ENCODE peak calls at places on chromosomes 2 and 18, in four cellular contexts. One of them, this sample, is unnamed.

GRCh38 chr2:231100990-231101389 is 23.9 kb downstream of the HTR2B start:
- DNase-seq in ACHN: no peak
- DNase-seq in fibroblast of lung: no peak
- DNase-seq in stimulated activated CD4-positive, alpha-beta T cell treated with anti-CD3 and anti-CD28 coated beads, Interleukin-4, amount 100 ng/mL, for 24 hours: no peak
- DNase-seq in this sample: no peak

GRCh38 chr2:98458667-98459380 is 14.2 kb downstream of the INPP4A start:
- DNase-seq in fibroblast of lung: no peak
- DNase-seq in ACHN: no peak
- DNase-seq in stimulated activated CD4-positive, alpha-beta T cell treated with anti-CD3 and anti-CD28 coated beads, Interleukin-4, amount 100 ng/mL, for 24 hours: no peak
- DNase-seq in this sample: no peak

GRCh38 chr2:119753041-119753929 is 6.4 kb upstream of the PTPN4 start:
- DNase-seq in fibroblast of lung: peak
- DNase-seq in stimulated activated CD4-positive, alpha-beta T cell treated with anti-CD3 and anti-CD28 coated beads, Interleukin-4, amount 100 ng/mL, for 24 hours: peak
- DNase-seq in ACHN: peak
- DNase-seq in this sample: peak

GRCh38 chr18:37565138-37565984 is at the start of gene CELF4:
- DNase-seq in stimulated activated CD4-positive, alpha-beta T cell treated with anti-CD3 and anti-CD28 coated beads, Interleukin-4, amount 100 ng/mL, for 24 hours: no peak
- DNase-seq in fibroblast of lung: peak
- DNase-seq in ACHN: peak
- DNase-seq in this sample: peak

GRCh38 chr2:146587291-146587713 is 1257.5 kb upstream of the ACVR2A start:
- DNase-seq in fibroblast of lung: no peak
- DNase-seq in ACHN: no peak
- DNase-seq in stimulated activated CD4-positive, alpha-beta T cell treated with anti-CD3 and anti-CD28 coated beads, Interleukin-4, amount 100 ng/mL, for 24 hours: no peak
- DNase-seq in this sample: no peak

GRCh38 chr2:177031435-177032222 is 181.0 kb upstream of the HNRNPA3 start:
- DNase-seq in stimulated activated CD4-positive, alpha-beta T cell treated with anti-CD3 and anti-CD28 coated beads, Interleukin-4, amount 100 ng/mL, for 24 hours: no peak
- DNase-seq in ACHN: no peak
- DNase-seq in fibroblast of lung: no peak
- DNase-seq in this sample: no peak

GRCh38 chr2:455913-456312 is 168.0 kb upstream of the ALKAL2 start:
- DNase-seq in ACHN: no peak
- DNase-seq in stimulated activated CD4-positive, alpha-beta T cell treated with anti-CD3 and anti-CD28 coated beads, Interleukin-4, amount 100 ng/mL, for 24 hours: no peak
- DNase-seq in fibroblast of lung: no peak
- DNase-seq in this sample: no peak

GRCh38 chr2:161991991-161992390 is 82.0 kb downstream of the DPP4 start:
- DNase-seq in ACHN: no peak
- DNase-seq in fibroblast of lung: no peak
- DNase-seq in stimulated activated CD4-positive, alpha-beta T cell treated with anti-CD3 and anti-CD28 coated beads, Interleukin-4, amount 100 ng/mL, for 24 hours: no peak
- DNase-seq in this sample: no peak

GRCh38 chr2:88818381-88818780 is 126.9 kb downstream of the RPIA start:
- DNase-seq in stimulated activated CD4-positive, alpha-beta T cell treated with anti-CD3 and anti-CD28 coated beads, Interleukin-4, amount 100 ng/mL, for 24 hours: no peak
- DNase-seq in fibroblast of lung: no peak
- DNase-seq in ACHN: no peak
- DNase-seq in this sample: no peak

GRCh38 chr18:76801567-76802505 is 20.5 kb upstream of the ZNF236 start:
- DNase-seq in ACHN: peak
- DNase-seq in stimulated activated CD4-positive, alpha-beta T cell treated with anti-CD3 and anti-CD28 coated beads, Interleukin-4, amount 100 ng/mL, for 24 hours: peak
- DNase-seq in fibroblast of lung: peak
- DNase-seq in this sample: peak

GRCh38 chr2:239598011-239598731 is 197.4 kb upstream of the HDAC4 start:
- DNase-seq in stimulated activated CD4-positive, alpha-beta T cell treated with anti-CD3 and anti-CD28 coated beads, Interleukin-4, amount 100 ng/mL, for 24 hours: no peak
- DNase-seq in fibroblast of lung: no peak
- DNase-seq in ACHN: no peak
- DNase-seq in this sample: no peak

GRCh38 chr2:224268441-224268840 is 133.5 kb downstream of the FAM124B start:
- DNase-seq in fibroblast of lung: peak
- DNase-seq in ACHN: no peak
- DNase-seq in stimulated activated CD4-positive, alpha-beta T cell treated with anti-CD3 and anti-CD28 coated beads, Interleukin-4, amount 100 ng/mL, for 24 hours: no peak
- DNase-seq in this sample: peak

GRCh38 chr2:15302154-15302553 is 259.0 kb downstream of the NBAS start:
- DNase-seq in fibroblast of lung: peak
- DNase-seq in ACHN: no peak
- DNase-seq in stimulated activated CD4-positive, alpha-beta T cell treated with anti-CD3 and anti-CD28 coated beads, Interleukin-4, amount 100 ng/mL, for 24 hours: no peak
- DNase-seq in this sample: peak

GRCh38 chr18:34729264-34729663 is 19.2 kb downstream of the DTNA start:
- DNase-seq in fibroblast of lung: peak
- DNase-seq in ACHN: peak
- DNase-seq in stimulated activated CD4-positive, alpha-beta T cell treated with anti-CD3 and anti-CD28 coated beads, Interleukin-4, amount 100 ng/mL, for 24 hours: no peak
- DNase-seq in this sample: peak

GRCh38 chr2:149049142-149049541 is 10.6 kb downstream of the LYPD6B start:
- DNase-seq in stimulated activated CD4-positive, alpha-beta T cell treated with anti-CD3 and anti-CD28 coated beads, Interleukin-4, amount 100 ng/mL, for 24 hours: no peak
- DNase-seq in ACHN: no peak
- DNase-seq in fibroblast of lung: peak
- DNase-seq in this sample: no peak

GRCh38 chr2:241534701-241535375 is 23.7 kb upstream of the BOK start:
- DNase-seq in stimulated activated CD4-positive, alpha-beta T cell treated with anti-CD3 and anti-CD28 coated beads, Interleukin-4, amount 100 ng/mL, for 24 hours: no peak
- DNase-seq in fibroblast of lung: no peak
- DNase-seq in ACHN: no peak
- DNase-seq in this sample: no peak

GRCh38 chr2:46781468-46782189 is 134.0 kb downstream of the MCFD2 start:
- DNase-seq in stimulated activated CD4-positive, alpha-beta T cell treated with anti-CD3 and anti-CD28 coated beads, Interleukin-4, amount 100 ng/mL, for 24 hours: no peak
- DNase-seq in fibroblast of lung: no peak
- DNase-seq in ACHN: no peak
- DNase-seq in this sample: no peak

GRCh38 chr2:85250045-85250444 is 77.7 kb downstream of the TGOLN2 start:
- DNase-seq in ACHN: peak
- DNase-seq in fibroblast of lung: peak
- DNase-seq in stimulated activated CD4-positive, alpha-beta T cell treated with anti-CD3 and anti-CD28 coated beads, Interleukin-4, amount 100 ng/mL, for 24 hours: no peak
- DNase-seq in this sample: peak

GRCh38 chr2:206353685-206354084 is 79.2 kb downstream of the ZDBF2 start:
- DNase-seq in stimulated activated CD4-positive, alpha-beta T cell treated with anti-CD3 and anti-CD28 coated beads, Interleukin-4, amount 100 ng/mL, for 24 hours: no peak
- DNase-seq in fibroblast of lung: no peak
- DNase-seq in ACHN: peak
- DNase-seq in this sample: no peak

GRCh38 chr18:27135504-27136207 is 49.5 kb downstream of the CHST9 start:
- DNase-seq in fibroblast of lung: no peak
- DNase-seq in stimulated activated CD4-positive, alpha-beta T cell treated with anti-CD3 and anti-CD28 coated beads, Interleukin-4, amount 100 ng/mL, for 24 hours: no peak
- DNase-seq in ACHN: peak
- DNase-seq in this sample: no peak

GRCh38 chr18:33820517-33821368 is 242.7 kb downstream of the ASXL3 start:
- DNase-seq in fibroblast of lung: peak
- DNase-seq in ACHN: no peak
- DNase-seq in stimulated activated CD4-positive, alpha-beta T cell treated with anti-CD3 and anti-CD28 coated beads, Interleukin-4, amount 100 ng/mL, for 24 hours: no peak
- DNase-seq in this sample: no peak

GRCh38 chr2:216082388-216082733 is 642 bp downstream of the TMEM169 start:
- DNase-seq in ACHN: no peak
- DNase-seq in stimulated activated CD4-positive, alpha-beta T cell treated with anti-CD3 and anti-CD28 coated beads, Interleukin-4, amount 100 ng/mL, for 24 hours: no peak
- DNase-seq in fibroblast of lung: no peak
- DNase-seq in this sample: peak

GRCh38 chr2:163123526-163123925 is 285.0 kb upstream of the KCNH7 start:
- DNase-seq in ACHN: no peak
- DNase-seq in stimulated activated CD4-positive, alpha-beta T cell treated with anti-CD3 and anti-CD28 coated beads, Interleukin-4, amount 100 ng/mL, for 24 hours: no peak
- DNase-seq in fibroblast of lung: no peak
- DNase-seq in this sample: no peak

GRCh38 chr2:6748399-6748798 is 117.3 kb downstream of the CMPK2 start:
- DNase-seq in stimulated activated CD4-positive, alpha-beta T cell treated with anti-CD3 and anti-CD28 coated beads, Interleukin-4, amount 100 ng/mL, for 24 hours: no peak
- DNase-seq in fibroblast of lung: no peak
- DNase-seq in ACHN: no peak
- DNase-seq in this sample: no peak

GRCh38 chr2:113930448-113930847 is 40.6 kb downstream of the ACTR3 start:
- DNase-seq in ACHN: peak
- DNase-seq in stimulated activated CD4-positive, alpha-beta T cell treated with anti-CD3 and anti-CD28 coated beads, Interleukin-4, amount 100 ng/mL, for 24 hours: no peak
- DNase-seq in fibroblast of lung: no peak
- DNase-seq in this sample: no peak

GRCh38 chr18:80210312-80211083 is 36.8 kb downstream of the PARD6G start:
- DNase-seq in ACHN: no peak
- DNase-seq in stimulated activated CD4-positive, alpha-beta T cell treated with anti-CD3 and anti-CD28 coated beads, Interleukin-4, amount 100 ng/mL, for 24 hours: no peak
- DNase-seq in fibroblast of lung: peak
- DNase-seq in this sample: no peak

GRCh38 chr2:186691231-186691630 is 2.6 kb upstream of the FAM171B start:
- DNase-seq in stimulated activated CD4-positive, alpha-beta T cell treated with anti-CD3 and anti-CD28 coated beads, Interleukin-4, amount 100 ng/mL, for 24 hours: no peak
- DNase-seq in ACHN: no peak
- DNase-seq in fibroblast of lung: no peak
- DNase-seq in this sample: no peak

GRCh38 chr2:44954902-44955592 is 13.5 kb downstream of the SIX3 start:
- DNase-seq in fibroblast of lung: no peak
- DNase-seq in ACHN: peak
- DNase-seq in stimulated activated CD4-positive, alpha-beta T cell treated with anti-CD3 and anti-CD28 coated beads, Interleukin-4, amount 100 ng/mL, for 24 hours: no peak
- DNase-seq in this sample: no peak

GRCh38 chr2:95179451-95179850 is 13.8 kb downstream of the ZNF2 start:
- DNase-seq in fibroblast of lung: no peak
- DNase-seq in stimulated activated CD4-positive, alpha-beta T cell treated with anti-CD3 and anti-CD28 coated beads, Interleukin-4, amount 100 ng/mL, for 24 hours: no peak
- DNase-seq in ACHN: no peak
- DNase-seq in this sample: no peak

GRCh38 chr18:78293940-78294401 is 685.6 kb upstream of the SALL3 start:
- DNase-seq in stimulated activated CD4-positive, alpha-beta T cell treated with anti-CD3 and anti-CD28 coated beads, Interleukin-4, amount 100 ng/mL, for 24 hours: no peak
- DNase-seq in ACHN: no peak
- DNase-seq in fibroblast of lung: no peak
- DNase-seq in this sample: no peak